ENCODE peak calls at places on chromosomes 3 and 15, in nine cellular contexts. Q is PC-3; W is H9; Y is stimulated activated CD4-positive, alpha-beta T cell treated with anti-CD3 and anti-CD28 coated beads, Interleukin-12 subunit alpha, Interleukin-12 subunit beta, amount 100 ng/mL, for 48 hours; A is naive thymus-derived CD8-positive, alpha-beta T cell; J is activated CD4-positive, alpha-beta T cell treated with anti-CD3 and anti-CD28 coated beads, Interleukin-2, amount 10 ng/mL, durations not matched to agents 24 days and 14 days; S is stimulated activated CD8-positive, alpha-beta memory T cell treated with anti-CD3 and anti-CD28 coated beads, Interleukin-4, amount 100 ng/mL, for 24 hours; D is fibroblast of lung; H is MV-4-11. G is an unnamed sample.
A peak's percentile ranks its signal among the peaks of the same experiment; 100 is the strongest.

GRCh38 chr3:58062469-58062868 is 54.2 kb downstream of the FLNB start:
- DNase-seq in Q (no peak), W (no peak), Y (no peak), A (no peak), J (no peak), S (no peak), D (no peak), H (no peak), G (no peak)

GRCh38 chr3:28250999-28251398 is 9.6 kb downstream of the CMC1 start:
- DNase-seq in Q (peak; percentile 34), W (no peak), Y (no peak), A (no peak), J (no peak), S (no peak), D (no peak), H (peak; percentile 37), G (no peak)

GRCh38 chr3:33417051-33417673 is 23.0 kb downstream of the UBP1 start:
- DNase-seq in Q (peak; percentile 52), W (no peak), Y (peak; percentile 36), A (no peak), J (no peak), S (no peak), D (peak; percentile 37), H (peak; percentile 74), G (peak; percentile 15)

GRCh38 chr15:42315435-42316020 is 42.3 kb upstream of the TMEM87A start:
- DNase-seq in Q (peak; percentile 19), W (no peak), Y (no peak), A (no peak), J (no peak), S (no peak), D (no peak), H (no peak), G (no peak)

GRCh38 chr3:67901681-67902080 is 247.3 kb upstream of the SUCLG2 start:
- DNase-seq in Q (peak; percentile 13), W (no peak), Y (no peak), A (peak; percentile 32), J (no peak), S (no peak), D (no peak), H (no peak), G (no peak)

GRCh38 chr3:25564040-25564439 is 100.7 kb downstream of the TOP2B start:
- DNase-seq in Q (no peak), W (no peak), Y (no peak), A (no peak), J (no peak), S (no peak), D (no peak), H (no peak), G (no peak)

GRCh38 chr3:187958432-187959003 is 195.4 kb upstream of the LPP start:
- DNase-seq in Q (no peak), W (no peak), Y (no peak), A (peak; percentile 62), J (peak; percentile 86), S (peak; percentile 31), D (no peak), H (peak; percentile 43), G (peak; percentile 25)

GRCh38 chr3:99023590-99024192 is 122.2 kb upstream of the DCBLD2 start:
- DNase-seq in Q (peak; percentile 73), W (no peak), Y (no peak), A (peak; percentile 9), J (no peak), S (no peak), D (peak; percentile 70), H (no peak), G (no peak)

GRCh38 chr15:34437687-34438086 is at the start of gene GOLGA8A:
- DNase-seq in Q (peak; percentile 84), W (peak; percentile 70), Y (peak; percentile 79), A (peak; percentile 86), J (peak; percentile 95), S (peak; percentile 77), D (peak; percentile 80), H (peak; percentile 7), G (peak; percentile 84)

GRCh38 chr15:100759698-100760356 is 119.8 kb upstream of the ALDH1A3 start:
- DNase-seq in Q (peak; percentile 73), W (no peak), Y (no peak), A (no peak), J (no peak), S (no peak), D (peak; percentile 44), H (no peak), G (no peak)

GRCh38 chr3:194987571-194988494 is 283.1 kb downstream of the XXYLT1 start:
- DNase-seq in Q (peak; percentile 4), W (no peak), Y (no peak), A (no peak), J (no peak), S (no peak), D (no peak), H (no peak), G (no peak)

GRCh38 chr15:69311319-69311721 is 12.6 kb downstream of the PAQR5 start:
- DNase-seq in Q (peak; percentile 66), W (no peak), Y (no peak), A (no peak), J (no peak), S (no peak), D (peak; percentile 15), H (no peak), G (no peak)

GRCh38 chr3:172201136-172201989 is 162.0 kb downstream of the FNDC3B start:
- DNase-seq in Q (no peak), W (no peak), Y (no peak), A (no peak), J (no peak), S (no peak), D (peak; percentile 94), H (no peak), G (no peak)

GRCh38 chr3:66378256-66378655 is 122.6 kb downstream of the LRIG1 start:
- DNase-seq in Q (peak; percentile 10), W (peak; percentile 66), Y (peak; percentile 16), A (peak; percentile 20), J (no peak), S (no peak), D (no peak), H (no peak), G (peak; percentile 19)

GRCh38 chr3:120457827-120458226 is 7.0 kb upstream of the FSTL1 start:
- DNase-seq in Q (peak; percentile 61), W (no peak), Y (no peak), A (no peak), J (no peak), S (no peak), D (no peak), H (no peak), G (no peak)

GRCh38 chr3:14991148-14991742 is 43.9 kb downstream of the NR2C2 start:
- DNase-seq in Q (no peak), W (no peak), Y (no peak), A (no peak), J (no peak), S (no peak), D (no peak), H (no peak), G (no peak)

GRCh38 chr3:147419062-147419701 is 10.0 kb downstream of the ZIC1 start:
- DNase-seq in Q (no peak), W (peak; percentile 94), Y (no peak), A (no peak), J (no peak), S (no peak), D (peak; percentile 57), H (peak; percentile 80), G (no peak)

GRCh38 chr3:15795563-15796308 is 2.0 kb downstream of the ANKRD28 start:
- DNase-seq in Q (peak; percentile 53), W (no peak), Y (no peak), A (no peak), J (peak; percentile 75), S (no peak), D (peak; percentile 65), H (peak; percentile 83), G (no peak)

GRCh38 chr3:11917051-11917450 is 70.4 kb upstream of the TAMM41 start:
- DNase-seq in Q (no peak), W (peak; percentile 8), Y (no peak), A (no peak), J (no peak), S (no peak), D (no peak), H (no peak), G (no peak)

GRCh38 chr3:10423171-10423882 is 82.1 kb downstream of the ATP2B2 start:
- DNase-seq in Q (no peak), W (peak; percentile 65), Y (no peak), A (no peak), J (no peak), S (no peak), D (no peak), H (no peak), G (no peak)

G was measured in activated T-cell treated with anti-CD3 and anti-CD28 coated beads for 48 hours.